ENCODE peak calls at places on chromosomes 3 and 15, in nine cellular contexts. H is GM23248, B is neural progenitor cell, U is PC-3, L is PC-9, K is hepatocyte, Z is GM12878, X is endothelial cell of umbilical vein, R is MM.1S. G is an unnamed sample. For H4K20me1 and H3K4me1, the result is how much of the 10 kb centered on the place peaks cover.

GRCh38 chr3:127524300-127524896 is 66.1 kb downstream of the TPRA1 start:
- DNase-seq in H (no peak), B (peak), U (no peak), L (no peak), K (no peak), Z (no peak), X (no peak), R (no peak), G (peak)

GRCh38 chr15:64970696-64971095 is 19.0 kb downstream of the SPG21 start:
- DNase-seq in H (no peak), B (no peak), U (no peak), L (no peak), K (no peak), Z (no peak), X (no peak), R (no peak), G (no peak)

GRCh38 chr15:49145651-49146609 is 9.5 kb downstream of the COPS2 start:
- DNase-seq in H (peak), B (peak), U (peak), L (peak), K (peak), Z (no peak), X (peak), R (peak), G (peak)

GRCh38 chr3:145557405-145557804 is 603.6 kb downstream of the PLOD2 start:
- DNase-seq in H (no peak), B (no peak), U (peak), L (no peak), K (peak), Z (no peak), X (no peak), R (no peak), G (no peak)

GRCh38 chr3:123733341-123733740 is 148.5 kb upstream of the HACD2 start:
- DNase-seq in H (no peak), B (no peak), U (peak), L (no peak), K (no peak), Z (no peak), X (no peak), R (no peak), G (no peak)

GRCh38 chr15:37099321-37100108 is 834 bp downstream of the MEIS2 start:
- DNase-seq in H (peak), B (peak), U (peak), L (no peak), K (no peak), Z (no peak), X (peak), R (peak), G (peak)

GRCh38 chr15:22913646-22914380 is 66.4 kb downstream of the CYFIP1 start:
- DNase-seq in H (no peak), B (no peak), U (no peak), L (no peak), K (no peak), Z (no peak), X (no peak), R (no peak), G (no peak)

GRCh38 chr3:51945031-51945840 is 3.1 kb downstream of the PARP3 start:
- DNase-seq in H (no peak), B (no peak), U (no peak), L (no peak), K (no peak), Z (no peak), X (no peak), R (no peak), G (no peak)

GRCh38 chr3:78978037-78978436 is 789.8 kb downstream of the ROBO1 start:
- DNase-seq in H (peak), B (no peak), U (peak), L (no peak), K (no peak), Z (no peak), X (peak), R (no peak), G (peak)

GRCh38 chr3:39170461-39170860 is 17.1 kb upstream of the CSRNP1 start:
- DNase-seq in H (no peak), B (peak), U (no peak), L (no peak), K (no peak), Z (no peak), X (no peak), R (no peak), G (no peak)

GRCh38 chr3:158312560-158313141 is 202.8 kb downstream of the RSRC1 start:
- DNase-seq in H (peak), B (no peak), U (no peak), L (no peak), K (no peak), Z (no peak), X (no peak), R (no peak), G (peak)

GRCh38 chr15:70437089-70437488 is 326.3 kb downstream of the UACA start:
- DNase-seq in H (no peak), B (no peak), U (no peak), L (no peak), K (peak), Z (no peak), X (no peak), R (no peak), G (no peak)

GRCh38 chr3:178479860-178480259 is 56.4 kb upstream of the KCNMB2 start:
- DNase-seq in H (no peak), B (no peak), U (no peak), L (no peak), K (no peak), Z (no peak), X (no peak), R (no peak), G (no peak)

GRCh38 chr15:83206971-83207621 is 527 bp downstream of the HDGFL3 start:
- DNase-seq in H (peak), B (peak), U (peak), L (no peak), K (peak), Z (no peak), X (peak), R (peak), G (no peak)

GRCh38 chr3:77296527-77296926 is 256.6 kb downstream of the ROBO2 start:
- DNase-seq in H (peak), B (no peak), U (peak), L (no peak), K (no peak), Z (no peak), X (no peak), R (no peak), G (no peak)

GRCh38 chr3:59404064-59404463 is 354.2 kb upstream of the CFAP20DC start:
- DNase-seq in H (no peak), B (no peak), U (no peak), L (no peak), K (no peak), Z (no peak), X (no peak), R (no peak), G (no peak)

GRCh38 chr3:187999821-188000220 is 154.1 kb upstream of the LPP start:
- DNase-seq in H (no peak), B (no peak), U (no peak), L (no peak), K (no peak), Z (no peak), X (no peak), R (peak), G (peak)

GRCh38 chr3:183185696-183186095 is 23.2 kb upstream of the LAMP3 start:
- DNase-seq in H (peak), B (no peak), U (peak), L (peak), K (peak), Z (peak), X (peak), R (no peak), G (peak)

GRCh38 chr3:139430467-139430866 is 41.0 kb upstream of the COPB2 start:
- DNase-seq in H (no peak), B (no peak), U (no peak), L (no peak), K (no peak), Z (no peak), X (no peak), R (no peak), G (no peak)

GRCh38 chr3:5317572-5317971 is 130.1 kb downstream of the EDEM1 start:
- DNase-seq in H (peak), B (no peak), U (peak), L (no peak), K (peak), Z (no peak), X (no peak), R (no peak), G (no peak)

GRCh38 chr3:134430174-134430573 is 55.6 kb downstream of the ANAPC13 start:
- DNase-seq in H (no peak), B (no peak), U (no peak), L (no peak), K (no peak), Z (no peak), X (no peak), R (peak), G (no peak)

GRCh38 chr3:137709011-137709601 is 55.0 kb upstream of the SOX14 start:
- DNase-seq in H (peak), B (peak), U (peak), L (no peak), K (peak), Z (no peak), X (no peak), R (peak), G (peak)

GRCh38 chr15:68755731-68756130 is 65.0 kb downstream of the ANP32A start:
- DNase-seq in H (no peak), B (no peak), U (no peak), L (no peak), K (no peak), Z (no peak), X (no peak), R (no peak), G (peak)

GRCh38 chr3:127250032-127250431 is 37.8 kb downstream of the PRR20G start:
- DNase-seq in H (no peak), B (no peak), U (no peak), L (no peak), K (no peak), Z (no peak), X (no peak), R (no peak), G (no peak)

GRCh38 chr15:59751552-59752413 is 62.7 kb upstream of the BNIP2 start:
- DNase-seq in H (peak), B (peak), U (no peak), L (peak), K (no peak), Z (no peak), X (no peak), R (peak), G (peak)

GRCh38 chr3:16426665-16427064 is 86.8 kb downstream of the RFTN1 start:
- DNase-seq in H (peak), B (no peak), U (no peak), L (no peak), K (no peak), Z (no peak), X (no peak), R (no peak), G (no peak)

GRCh38 chr3:16427309-16427965 is 86.1 kb downstream of the RFTN1 start:
- DNase-seq in H (peak), B (no peak), U (peak), L (no peak), K (peak), Z (no peak), X (no peak), R (no peak), G (no peak)

GRCh38 chr3:16425398-16426057 is 88.0 kb downstream of the RFTN1 start:
- DNase-seq in H (no peak), B (no peak), U (no peak), L (no peak), K (no peak), Z (no peak), X (no peak), R (no peak), G (no peak)

GRCh38 chr3:16430717-16431630 is 82.5 kb downstream of the RFTN1 start:
- DNase-seq in H (no peak), B (no peak), U (no peak), L (no peak), K (no peak), Z (peak), X (no peak), R (no peak), G (peak)

GRCh38 chr3:16429086-16429485 is 84.4 kb downstream of the RFTN1 start:
- DNase-seq in H (peak), B (no peak), U (no peak), L (no peak), K (no peak), Z (no peak), X (no peak), R (no peak), G (no peak)
- H4K20me1 ChIP-seq in H (under half), B (under half), U (under half), L (under half), K (under half), Z (under half), X (under half), R (under half), G (under half)

GRCh38 chr15:73697033-73697467 is 12.9 kb downstream of the CD276 start:
- DNase-seq in H (peak), B (peak), U (peak), L (no peak), K (peak), Z (peak), X (peak), R (peak), G (peak)
- H3K4me1 ChIP-seq in H (under half), B (under half), U (under half), L (under half), K (under half), Z (under half), X (under half), R (under half), G (under half)

GRCh38 chr3:30623375-30623774 is 17.0 kb downstream of the TGFBR2 start:
- DNase-seq in H (peak), B (no peak), U (no peak), L (no peak), K (no peak), Z (no peak), X (no peak), R (no peak), G (no peak)
- H4K20me1 ChIP-seq in H (under half), B (under half), U (under half), L (under half), K (under half), Z (under half), X (under half), R (under half), G (under half)

DNA sequence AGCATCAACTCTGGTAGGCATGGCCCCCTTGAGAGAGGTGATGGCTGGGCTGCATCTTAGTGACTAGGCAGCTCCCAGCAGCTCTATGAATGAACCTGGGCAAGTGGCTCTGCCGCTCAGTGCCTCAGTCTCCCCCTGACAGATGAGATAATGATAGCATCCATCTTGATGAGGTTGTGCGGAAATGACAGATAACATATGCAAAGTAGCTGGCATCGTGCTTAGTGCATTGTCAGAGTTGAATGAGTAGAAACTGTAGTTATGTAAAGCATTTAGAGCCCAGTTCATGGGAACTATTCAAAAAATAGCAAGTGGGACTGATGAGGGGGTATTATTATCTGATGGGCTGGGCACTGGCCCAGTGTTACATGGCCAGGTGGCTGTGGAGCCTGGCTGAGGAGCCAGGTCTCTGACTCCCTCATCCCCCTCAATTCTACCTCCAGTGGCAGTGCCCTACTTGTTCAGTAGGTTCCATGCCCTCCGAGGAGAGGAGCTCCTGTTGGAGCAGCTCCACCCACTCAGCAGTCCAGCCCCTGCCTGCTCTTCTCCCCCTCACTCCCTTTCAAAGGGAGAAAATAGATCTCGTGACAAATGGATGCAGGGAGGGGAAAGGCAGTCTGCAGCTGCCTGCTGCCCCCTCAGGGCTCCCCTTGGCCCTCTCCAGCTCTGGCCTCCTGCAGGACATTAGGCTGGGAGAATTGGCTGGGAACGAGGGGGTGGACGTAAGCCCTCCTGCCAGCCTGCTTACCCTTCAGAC is 6.6 kb downstream of the PRKCD start:
- DNase-seq in H (no peak), B (peak), U (no peak), L (no peak), K (no peak), Z (no peak), X (no peak), R (no peak), G (peak)
- H3K4me1 ChIP-seq in H (under half), B (under half), U (under half), L (under half), K (under half), Z (half or more), X (under half), R (half or more), G (half or more)

GRCh38 chr15:45653702-45654424 is 19.0 kb downstream of the SQOR start:
- DNase-seq in H (no peak), B (no peak), U (no peak), L (no peak), K (no peak), Z (no peak), X (no peak), R (no peak), G (no peak)

GRCh38 chr15:45660231-45660979 is 25.6 kb downstream of the SQOR start:
- DNase-seq in H (no peak), B (no peak), U (no peak), L (peak), K (no peak), Z (no peak), X (no peak), R (no peak), G (no peak)

GRCh38 chr15:45654749-45655148 is 19.9 kb downstream of the SQOR start:
- DNase-seq in H (no peak), B (no peak), U (no peak), L (no peak), K (no peak), Z (no peak), X (no peak), R (no peak), G (no peak)

GRCh38 chr15:45662375-45662774 is 27.5 kb downstream of the SQOR start:
- DNase-seq in H (no peak), B (peak), U (no peak), L (no peak), K (no peak), Z (no peak), X (no peak), R (no peak), G (no peak)

DNA sequence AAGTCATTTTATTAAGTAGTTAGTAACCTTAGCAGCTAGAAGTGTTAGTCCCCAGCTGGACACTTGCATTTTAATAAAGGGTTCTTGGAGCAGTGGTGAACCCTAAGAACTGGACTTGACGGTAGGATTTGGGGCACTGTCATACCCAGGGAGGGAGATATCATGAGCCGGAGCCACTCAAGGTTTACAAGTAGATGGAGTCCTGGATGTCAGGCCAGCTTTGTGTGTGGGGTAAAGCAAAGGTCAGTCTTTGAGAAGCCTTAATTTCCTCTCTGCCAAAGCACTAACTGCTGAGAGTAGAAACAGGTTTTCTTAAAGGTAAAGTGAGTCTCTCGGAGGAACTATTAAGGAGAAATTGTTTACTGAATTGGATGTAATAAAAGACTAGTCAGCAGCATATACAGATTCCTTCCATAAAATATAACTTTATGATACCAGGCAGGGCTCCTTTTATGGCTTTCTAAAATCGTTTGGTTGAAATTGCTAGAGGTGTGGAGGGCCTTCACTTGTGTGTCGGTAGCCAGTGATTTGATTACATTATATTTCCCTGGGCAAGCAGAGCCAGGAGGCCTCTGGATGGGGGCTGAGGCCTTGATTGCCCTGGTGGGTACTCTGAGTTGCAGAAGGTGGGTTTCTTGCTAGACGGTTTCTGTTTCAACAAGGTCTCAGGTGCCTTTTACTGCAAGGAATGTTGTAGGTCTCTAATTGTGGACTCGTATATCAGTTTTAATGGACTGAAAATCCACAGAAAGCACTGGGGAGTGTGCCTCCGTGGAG is 23.1 kb downstream of the SQOR start:
- DNase-seq in H (no peak), B (no peak), U (no peak), L (no peak), K (no peak), Z (no peak), X (no peak), R (no peak), G (no peak)
- H4K20me1 ChIP-seq in H (under half), B (under half), U (under half), L (under half), K (under half), Z (under half), X (under half), R (under half), G (under half)

GRCh38 chr15:74791007-74791406 is 9.1 kb downstream of the CSK start:
- DNase-seq in H (no peak), B (no peak), U (no peak), L (no peak), K (no peak), Z (no peak), X (no peak), R (no peak), G (peak)

GRCh38 chr15:74791667-74792066 is 9.8 kb downstream of the CSK start:
- DNase-seq in H (no peak), B (no peak), U (no peak), L (no peak), K (no peak), Z (no peak), X (no peak), R (no peak), G (peak)

GRCh38 chr15:74789741-74790079 is 7.8 kb downstream of the CSK start:
- DNase-seq in H (no peak), B (no peak), U (no peak), L (no peak), K (no peak), Z (no peak), X (no peak), R (no peak), G (no peak)

GRCh38 chr15:74789171-74789627 is 7.3 kb downstream of the CSK start:
- DNase-seq in H (no peak), B (no peak), U (peak), L (no peak), K (peak), Z (no peak), X (no peak), R (peak), G (peak)

GRCh38 chr15:74790080-74790916 is 8.4 kb downstream of the CSK start:
- DNase-seq in H (peak), B (no peak), U (no peak), L (no peak), K (peak), Z (no peak), X (no peak), R (peak), G (peak)
- H3K4me1 ChIP-seq in H (under half), B (under half), U (under half), L (under half), K (under half), Z (half or more), X (under half), R (half or more), G (half or more)

DNA sequence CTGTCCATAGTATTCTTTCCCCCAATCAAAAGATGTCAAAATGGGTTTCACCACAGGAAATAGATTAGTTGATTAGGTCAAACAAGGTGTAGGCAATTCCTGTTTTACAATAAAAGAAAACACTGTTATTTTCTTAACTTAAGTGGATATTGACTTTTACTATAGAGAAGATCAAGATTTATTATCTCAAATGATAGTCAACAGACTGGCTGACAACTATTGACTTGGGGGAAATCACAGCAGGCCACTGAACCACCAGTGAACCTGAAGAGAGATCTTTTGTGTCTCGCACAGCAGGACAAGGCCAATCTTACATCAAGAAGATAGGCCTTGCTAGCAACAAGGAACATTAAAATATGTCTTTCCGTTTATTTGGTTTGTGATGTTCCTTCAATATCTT is 1187.6 kb downstream of the SI start:
- DNase-seq in H (no peak), B (peak), U (no peak), L (no peak), K (no peak), Z (no peak), X (no peak), R (no peak), G (no peak)
- H4K20me1 ChIP-seq in H (under half), B (under half), U (under half), L (under half), K (under half), Z (under half), X (under half), R (under half), G (under half)